ENCODE peak calls at places on chromosomes 12 and 14, in six cellular contexts. J is GM12878, M is GM12891, W is K562, Z is HepG2, F is H1. R is an unnamed sample.

GRCh38 chr14:74586681-74587362 is 25.2 kb downstream of the LTBP2 start:
- DNase-seq in M (no peak), F (no peak), W (no peak), J (no peak), Z (no peak), R (no peak)

GRCh38 chr12:132774646-132775275 is 13.1 kb upstream of the ANKLE2 start:
- DNase-seq in M (no peak), W (no peak), F (no peak), Z (no peak), J (no peak), R (no peak)

GRCh38 chr12:57524814-57525614 is 2.4 kb downstream of the MBD6 start:
- DNase-seq in Z (no peak), F (no peak), J (no peak), W (peak), M (no peak), R (no peak)

GRCh38 chr12:75809745-75810144 is 221.8 kb downstream of the PHLDA1 start:
- DNase-seq in W (no peak), Z (no peak), J (no peak), M (no peak), F (no peak), R (no peak)

GRCh38 chr14:75944607-75945241 is 37.1 kb downstream of the TGFB3 start:
- DNase-seq in J (no peak), F (no peak), W (no peak), Z (no peak), M (no peak), R (no peak)

GRCh38 chr14:38201137-38201828 is 6.4 kb upstream of the SSTR1 start:
- DNase-seq in J (no peak), M (no peak), Z (no peak), F (peak), W (no peak), R (no peak)

GRCh38 chr14:66508547-66508845 is 549 bp downstream of the GPHN start:
- DNase-seq in Z (no peak), M (no peak), F (no peak), W (no peak), J (no peak), R (no peak)

GRCh38 chr12:28998662-28999120 is 150.4 kb upstream of the FAR2 start:
- DNase-seq in J (no peak), Z (peak), W (no peak), M (no peak), F (no peak), R (no peak)

GRCh38 chr14:91377700-91378652 is 39.6 kb downstream of the CCDC88C start:
- DNase-seq in Z (no peak), F (no peak), J (no peak), W (no peak), M (no peak), R (no peak)

GRCh38 chr12:1533205-1533601 is 61.2 kb downstream of the FBXL14 start:
- DNase-seq in J (peak), Z (no peak), M (peak), F (no peak), W (peak), R (no peak)

GRCh38 chr14:63345826-63346225 is 27.1 kb upstream of the GPHB5 start:
- DNase-seq in M (no peak), Z (no peak), J (no peak), F (no peak), W (no peak), R (no peak)

GRCh38 chr12:98998697-98999299 is 353.7 kb downstream of the APAF1 start:
- DNase-seq in W (peak), Z (peak), M (peak), F (no peak), J (no peak), R (no peak)

GRCh38 chr14:36655963-36656768 is 5.5 kb upstream of the PAX9 start:
- DNase-seq in J (no peak), W (no peak), M (no peak), Z (peak), F (peak), R (no peak)

GRCh38 chr14:102870994-102871831 is 51.2 kb upstream of the AMN start:
- DNase-seq in Z (no peak), J (no peak), W (no peak), F (no peak), M (no peak), R (no peak)

GRCh38 chr12:87439990-87440827 is 589.0 kb downstream of the C12orf50 start:
- DNase-seq in Z (no peak), W (no peak), M (no peak), J (no peak), F (no peak), R (no peak)

GRCh38 chr14:26966942-26967341 is 369.1 kb upstream of the NOVA1 start:
- DNase-seq in W (no peak), J (no peak), Z (no peak), F (no peak), M (no peak), R (no peak)

GRCh38 chr12:65894127-65894526 is 69.8 kb downstream of the HMGA2 start:
- DNase-seq in J (no peak), W (no peak), M (no peak), F (no peak), Z (no peak), R (no peak)

GRCh38 chr12:65894624-65895023 is 70.3 kb downstream of the HMGA2 start:
- DNase-seq in M (no peak), Z (no peak), W (no peak), J (no peak), F (no peak), R (no peak)

GRCh38 chr12:65895031-65895430 is 70.7 kb downstream of the HMGA2 start:
- DNase-seq in F (no peak), W (no peak), J (no peak), M (no peak), Z (no peak), R (no peak)

GRCh38 chr12:65896743-65897142 is 72.5 kb downstream of the HMGA2 start:
- DNase-seq in F (no peak), M (no peak), W (no peak), Z (no peak), J (no peak), R (no peak)

DNA sequence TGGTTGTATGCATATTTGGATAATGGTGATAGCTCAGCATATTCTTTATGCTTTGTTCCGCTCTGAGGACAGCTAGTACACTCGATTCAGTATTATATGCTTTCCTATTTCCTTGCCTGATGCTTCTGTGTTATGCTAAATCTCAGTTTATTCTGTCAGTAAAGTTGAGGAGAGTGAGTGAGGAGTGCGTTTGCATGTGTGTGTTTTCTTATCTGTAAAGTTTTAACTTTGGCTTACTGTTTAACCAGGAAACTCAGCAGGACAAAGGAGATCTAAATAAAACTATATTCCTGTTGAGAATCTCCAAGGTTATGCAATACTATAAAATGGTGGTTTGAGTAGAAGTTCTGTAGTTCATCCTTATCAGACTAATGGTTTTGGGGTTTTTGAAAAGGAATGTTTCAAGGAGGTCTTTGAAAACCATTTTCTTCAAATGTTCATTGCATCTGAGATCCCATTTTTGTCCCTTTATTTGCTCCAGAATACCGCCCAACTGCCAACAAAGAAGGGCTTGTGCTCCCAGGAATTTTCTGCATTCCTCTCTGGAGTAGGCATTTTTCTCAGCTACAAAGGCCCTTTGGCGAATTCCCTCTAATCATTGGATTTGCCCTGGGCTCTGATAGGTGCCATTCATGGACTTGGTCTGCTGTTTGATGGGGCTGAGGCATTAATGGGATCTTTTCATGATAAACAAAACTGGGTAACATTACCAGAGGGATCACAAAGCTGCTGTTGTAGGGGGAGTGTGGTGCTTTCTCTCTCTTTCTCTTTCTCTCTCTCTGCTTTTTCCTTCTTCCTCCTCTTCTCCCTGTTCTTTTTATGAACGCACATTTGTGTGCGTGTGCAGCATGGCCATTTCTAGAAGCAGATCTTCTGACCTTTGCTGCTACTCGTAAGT is 71.7 kb downstream of the HMGA2 start:
- DNase-seq in J (no peak), M (no peak), F (no peak), Z (peak), W (no peak), R (no peak)
- TF ChIP-seq POLR2AphosphoS5 in J (no peak), M (no peak), F (no peak), Z (peak), W (no peak), R (no peak)

GRCh38 chr12:9751204-9752144 is 9.2 kb downstream of the CD69 start:
- DNase-seq in Z (peak), F (no peak), W (peak), M (no peak), J (no peak), R (no peak)
- TF ChIP-seq POLR2A in Z (no peak), F (no peak), W (peak), M (peak), J (peak), R (peak)

DNA sequence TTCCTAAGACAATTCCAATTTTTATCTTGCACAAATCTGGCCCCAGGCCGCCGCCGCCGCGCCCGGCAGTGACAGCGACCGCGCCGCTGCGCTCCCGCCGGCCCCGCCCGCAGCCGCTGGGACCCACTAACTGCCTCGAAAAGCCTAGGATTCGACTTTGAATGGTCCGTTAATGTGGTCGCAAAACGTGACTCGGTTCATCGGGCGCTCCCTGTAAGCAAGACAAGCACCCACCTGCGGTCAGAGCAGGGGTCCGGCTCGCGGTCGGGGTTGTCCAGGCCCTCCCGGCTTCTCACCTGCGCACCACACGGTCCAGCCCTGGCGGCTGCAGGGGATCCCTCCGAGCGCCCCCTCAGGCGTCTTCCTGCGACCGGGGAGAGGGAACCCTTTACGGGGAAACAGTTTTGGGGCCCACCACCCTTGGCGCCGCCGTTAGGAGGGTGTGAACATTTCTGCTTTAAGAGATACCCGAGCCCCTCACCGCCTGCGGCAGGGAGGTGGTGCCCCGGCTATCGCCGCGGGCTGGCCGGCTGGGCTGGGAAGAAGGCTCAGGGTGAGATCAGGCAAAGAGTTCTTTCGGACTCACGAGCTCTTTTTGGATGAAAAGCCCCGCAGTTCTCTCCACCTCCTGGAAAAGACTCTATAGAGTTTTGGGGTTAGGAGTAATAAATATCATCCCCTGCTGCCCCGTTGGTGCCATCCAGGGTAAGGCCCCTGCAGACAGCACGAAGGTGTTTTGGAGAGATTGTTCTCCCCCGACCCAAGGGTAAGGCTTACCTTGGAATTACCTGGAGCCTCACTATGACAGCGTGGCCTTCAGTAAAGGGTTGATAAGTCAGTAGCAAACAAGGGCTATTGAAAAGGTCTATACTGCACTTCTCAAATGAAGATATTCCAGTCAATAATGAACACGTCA is 13.6 kb upstream of the FOXJ2 start:
- DNase-seq in F (peak), M (no peak), W (peak), J (no peak), Z (peak), R (peak)
- TF ChIP-seq TAF1 in F (peak), M (no peak), W (no peak), J (no peak), Z (no peak), R (no peak)

DNA sequence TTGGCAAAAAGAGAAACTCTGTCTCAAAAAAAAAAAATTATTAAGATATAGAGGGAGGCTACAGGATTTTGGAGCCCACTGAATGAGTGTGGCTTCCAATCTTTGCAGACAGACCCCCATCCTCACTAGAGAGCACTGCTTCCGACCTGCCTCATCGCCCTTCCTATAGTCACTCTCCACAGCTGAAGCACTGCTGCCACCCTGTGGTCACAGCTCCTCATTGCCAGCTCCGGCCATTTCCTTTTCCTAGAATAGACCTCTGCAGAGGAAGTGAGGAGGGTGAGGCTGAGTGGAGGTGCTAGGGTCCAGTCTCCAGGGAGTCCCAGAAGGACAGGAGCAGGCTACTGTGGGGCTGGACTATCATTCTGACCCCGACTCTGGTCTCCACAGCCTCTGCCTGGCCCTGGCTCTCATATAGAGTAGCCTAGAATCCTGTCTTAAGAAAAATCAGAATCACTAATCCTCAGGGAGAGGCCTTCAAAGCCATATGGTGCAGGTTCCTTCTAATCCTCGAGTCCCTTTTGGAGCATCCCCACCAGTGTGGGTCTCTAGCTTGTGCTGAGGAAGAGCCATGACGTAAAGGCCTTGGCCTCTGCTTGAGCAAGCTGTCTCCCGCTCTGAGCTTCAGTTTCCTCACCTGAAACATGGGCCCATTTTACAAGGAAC is 1.4 kb upstream of the NPFF start:
- DNase-seq in F (peak), M (peak), Z (peak), J (peak), W (peak), R (peak)
- TF ChIP-seq POLR2AphosphoS5 in F (peak), M (no peak), Z (no peak), J (no peak), W (no peak), R (no peak)

R was measured in GM12892.